ENCODE peak calls at places on chromosome 14, in four cellular contexts. P is right lobe of liver, R is prostate gland, Z is kidney. L is an unnamed sample.
A peak's percentile ranks its signal among the peaks of the same experiment; 100 is the strongest.

GRCh38 chr14:67668559-67668958 is 5.9 kb downstream of the VTI1B start:
- DNase-seq in P (no peak), R (no peak), Z (no peak), L (no peak)

GRCh38 chr14:54893151-54893760 is 9.4 kb downstream of the GCH1 start:
- DNase-seq in P (no peak), R (no peak), Z (no peak), L (peak; percentile 9)

GRCh38 chr14:86858043-86858442 is 1134.9 kb downstream of the GALC start:
- DNase-seq in P (no peak), R (no peak), Z (no peak), L (no peak)

GRCh38 chr14:64919215-64919614 is 5.0 kb downstream of the CHURC1 start:
- DNase-seq in P (no peak), R (no peak), Z (no peak), L (no peak)

GRCh38 chr14:79730911-79731310 is 480.4 kb downstream of the DIO2 start:
- DNase-seq in P (no peak), R (no peak), Z (no peak), L (no peak)

GRCh38 chr14:104389326-104390220 is 190.0 kb upstream of the C14orf180 start:
- DNase-seq in P (no peak), R (no peak), Z (peak; percentile 53), L (no peak)

GRCh38 chr14:100524233-100524932 is 62.8 kb downstream of the BEGAIN start:
- DNase-seq in P (no peak), R (no peak), Z (peak; percentile 43), L (no peak)

GRCh38 chr14:80446356-80446755 is 235.1 kb upstream of the DIO2 start:
- DNase-seq in P (no peak), R (no peak), Z (no peak), L (no peak)

DNA sequence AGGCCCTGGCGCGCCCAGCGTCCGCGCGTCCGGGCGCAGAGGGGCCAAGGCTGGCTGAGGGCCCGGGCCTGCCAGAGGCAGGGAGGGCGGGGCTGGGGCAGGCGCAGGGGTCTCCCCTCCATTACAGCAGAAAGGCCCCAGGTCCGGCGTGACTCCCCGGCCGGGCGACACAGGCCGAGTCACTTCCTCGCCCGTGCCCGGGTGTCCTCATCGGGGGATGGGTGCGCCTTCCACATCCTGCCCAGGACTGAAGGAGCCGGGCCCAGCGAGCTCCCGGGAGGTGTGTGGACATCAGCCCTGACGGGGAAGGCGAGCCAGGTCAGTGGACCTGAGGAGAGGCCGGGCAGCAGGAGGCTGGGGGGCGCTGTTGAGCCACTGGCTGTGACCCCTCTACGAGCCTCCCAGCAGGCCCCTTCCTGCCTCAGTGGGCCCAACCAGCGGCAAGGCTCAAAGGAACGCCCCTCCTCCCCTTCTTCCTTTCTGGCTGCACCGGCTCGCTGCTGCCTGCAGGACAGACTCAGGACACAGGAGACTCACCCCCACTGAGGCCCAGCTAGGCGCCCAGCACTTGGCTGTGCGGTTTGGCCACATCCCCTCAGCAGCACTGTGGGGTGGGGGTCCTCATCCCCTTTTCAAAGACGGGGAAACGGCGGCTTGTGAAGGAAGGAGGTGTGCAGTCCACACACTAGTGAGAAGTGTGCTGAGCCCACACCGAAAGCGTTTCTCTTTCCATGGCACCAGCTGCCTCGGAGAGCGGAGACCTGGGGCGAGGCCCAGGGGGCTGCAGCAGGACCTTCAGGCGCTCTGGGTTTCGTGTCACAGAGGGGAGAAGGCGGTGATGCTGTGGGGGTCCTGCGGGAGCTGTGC is 606 bp downstream of the TNFAIP2 start:
- DNase-seq in P (peak; percentile 75), R (no peak), Z (peak; percentile 91), L (no peak)
- H3K27ac ChIP-seq in P (peak overlapping the region; percentile 94), R (peak overlapping the region; percentile 74), Z (peak overlapping the region; percentile 63), L (no peak overlapping the region)

GRCh38 chr14:61923348-61923747 is 161.1 kb downstream of the SNAPC1 start:
- DNase-seq in P (no peak), R (no peak), Z (no peak), L (no peak)

DNA sequence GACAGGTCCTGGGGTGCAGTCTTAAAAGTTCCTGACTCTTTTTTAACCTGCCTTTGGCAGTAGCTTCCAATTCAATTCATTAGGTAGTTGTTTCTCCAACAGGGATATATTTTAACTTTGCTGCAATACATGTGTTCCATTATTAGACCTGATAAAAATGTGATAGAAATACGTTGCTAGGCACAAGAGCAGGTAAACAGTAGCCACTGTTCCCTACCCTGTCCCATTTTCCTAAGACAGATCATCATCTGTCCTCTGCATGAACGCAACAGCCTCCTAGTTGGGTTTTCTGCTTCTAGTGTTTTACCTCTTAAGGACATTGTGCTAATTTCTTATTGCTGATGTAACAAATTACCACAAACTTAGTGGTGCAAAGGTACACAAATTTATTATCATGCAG is 156.8 kb downstream of the SNAPC1 start:
- DNase-seq in P (no peak), R (no peak), Z (no peak), L (no peak)
- H3K27ac ChIP-seq in P (no peak overlapping the region), R (no peak overlapping the region), Z (no peak overlapping the region), L (no peak overlapping the region)

DNA sequence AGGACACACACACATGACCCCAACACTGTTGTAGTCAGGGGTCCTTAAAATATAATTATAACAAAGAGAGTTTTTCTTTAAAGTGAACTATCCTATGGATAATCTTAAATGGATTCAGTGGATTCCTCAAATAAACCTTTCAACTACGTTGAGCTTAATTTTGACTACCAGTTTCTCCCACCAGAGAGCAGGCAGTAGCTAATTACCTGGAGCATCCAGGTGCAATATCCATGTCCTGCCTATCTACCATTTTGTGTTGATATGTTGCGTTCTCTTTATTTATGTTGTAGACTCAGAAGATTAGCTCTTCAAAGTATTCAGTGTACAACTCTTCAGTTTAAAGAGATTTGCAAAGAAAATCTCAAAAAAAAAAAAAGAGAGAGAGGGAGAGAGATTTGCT is 127.2 kb upstream of the GZMB start:
- DNase-seq in P (no peak), R (no peak), Z (no peak), L (no peak)
- H3K27ac ChIP-seq in P (no peak overlapping the region), R (no peak overlapping the region), Z (no peak overlapping the region), L (no peak overlapping the region)

GRCh38 chr14:102020058-102020971 is 55.9 kb downstream of the DYNC1H1 start:
- DNase-seq in P (no peak), R (no peak), Z (peak; percentile 30), L (peak; percentile 38)
- H3K27ac ChIP-seq in P (no peak overlapping the region), R (no peak overlapping the region), Z (no peak overlapping the region), L (no peak overlapping the region)